ENCODE peak calls at places on chromosome 19, in five cellular contexts. V is H1, I is GM12878, P is HepG2, A is NT2/D1. J is an unnamed sample.

GRCh38 chr19:658916-659839 is 3.8 kb downstream of the RNF126 start:
- DNase-seq in V (no peak), I (no peak), P (no peak), A (no peak), J (no peak)

GRCh38 chr19:632228-633067 is 889 bp downstream of the POLRMT start:
- DNase-seq in V (peak), I (no peak), P (peak), A (no peak), J (peak)

GRCh38 chr19:14147797-14148605 is 11.6 kb upstream of the ASF1B start:
- DNase-seq in V (peak), I (no peak), P (peak), A (peak), J (peak)

GRCh38 chr19:41264581-41265375 is 606 bp downstream of the HNRNPUL1 start:
- DNase-seq in V (no peak), I (no peak), P (peak), A (no peak), J (peak)

GRCh38 chr19:1315470-1316166 is 29.9 kb downstream of the EFNA2 start:
- DNase-seq in V (peak), I (no peak), P (no peak), A (no peak), J (peak)

GRCh38 chr19:8530061-8530679 is 16.2 kb upstream of the ZNF414 start:
- DNase-seq in V (no peak), I (no peak), P (no peak), A (no peak), J (no peak)

GRCh38 chr19:15125232-15126067 is 18.2 kb downstream of the SYDE1 start:
- DNase-seq in V (peak), I (peak), P (peak), A (peak), J (peak)

GRCh38 chr19:50044922-50045321 is 19.1 kb downstream of the ZNF473 start:
- DNase-seq in V (no peak), I (no peak), P (no peak), A (no peak), J (no peak)

GRCh38 chr19:2761309-2761677 is 21.5 kb upstream of the SLC39A3 start:
- DNase-seq in V (no peak), I (no peak), P (no peak), A (no peak), J (no peak)
- TF ChIP-seq SUZ12 in V (no peak), I (no peak), P (no peak), A (no peak), J (no peak)

DNA sequence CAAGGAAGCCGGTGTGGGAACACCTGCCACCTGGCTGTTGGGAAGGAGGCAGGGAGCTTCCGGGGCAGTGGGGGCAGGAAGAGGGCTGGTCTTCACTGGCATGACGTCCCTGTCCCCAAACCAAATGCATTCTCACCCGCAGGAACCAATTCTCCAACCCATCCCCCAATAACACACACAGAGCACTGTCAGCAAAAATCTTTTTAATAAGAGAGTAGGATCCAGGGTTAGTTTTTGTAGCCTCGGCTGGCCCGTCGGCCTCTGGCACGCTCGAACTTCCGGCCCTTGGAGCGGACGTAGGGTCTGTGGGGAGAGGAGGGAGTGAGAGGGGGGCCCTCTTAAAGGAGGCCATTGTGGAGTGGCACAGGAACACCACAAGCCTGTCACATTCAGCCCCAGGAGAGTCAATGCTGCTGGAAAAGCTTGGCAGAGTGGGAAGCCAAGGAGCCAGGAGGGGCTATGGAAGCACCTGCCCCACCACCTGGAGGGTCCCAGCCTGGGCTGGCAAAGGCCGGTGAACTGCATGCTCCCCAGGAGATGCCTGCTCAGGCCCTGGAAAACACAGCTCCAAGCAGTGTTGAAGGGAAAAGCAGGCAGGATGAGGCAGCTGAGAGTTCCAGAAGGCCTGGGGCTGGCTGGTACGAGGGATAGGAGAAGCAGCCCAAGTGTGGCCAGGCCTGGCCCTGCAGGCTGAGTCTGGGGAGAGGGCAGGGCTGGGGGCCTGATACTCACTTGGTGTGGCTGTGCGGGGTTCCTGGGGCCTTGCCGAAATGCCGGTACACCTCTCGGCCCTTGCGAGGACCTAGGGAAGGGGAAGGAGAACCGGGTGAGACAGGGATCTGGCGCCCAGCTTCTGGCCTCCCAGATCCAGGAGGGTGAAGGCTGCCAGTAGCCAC is 517 bp upstream of the FAM83E start:
- DNase-seq in V (no peak), I (no peak), P (no peak), A (no peak), J (no peak)
- TF ChIP-seq SUZ12 in V (no peak), I (no peak), P (no peak), A (no peak), J (no peak)

GRCh38 chr19:56294557-56294956 is 20.1 kb downstream of the ZSCAN5A start:
- DNase-seq in V (no peak), I (no peak), P (no peak), A (no peak), J (no peak)
- TF ChIP-seq SUZ12 in V (no peak), I (no peak), P (no peak), A (no peak), J (no peak)

DNA sequence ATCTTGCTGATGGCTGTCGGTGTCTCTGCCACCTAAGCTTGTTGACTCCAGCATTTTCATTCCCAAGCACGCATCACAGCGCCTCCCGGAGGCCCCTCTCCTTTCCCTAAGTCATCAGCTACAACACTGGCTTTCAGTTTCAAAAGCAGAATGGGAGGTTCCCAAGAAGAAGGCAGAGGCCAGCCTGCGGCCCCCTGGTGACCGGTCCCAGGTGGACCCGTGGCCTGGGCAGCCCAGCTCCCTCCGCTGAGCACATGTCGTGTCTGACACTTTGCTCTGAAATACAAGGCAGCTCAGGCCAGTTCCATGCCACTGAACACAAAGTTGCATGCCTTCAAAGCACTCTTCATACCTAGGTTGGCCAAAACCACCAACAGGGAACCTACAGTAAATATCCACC is 8.5 kb downstream of the MLLT1 start:
- DNase-seq in V (no peak), I (no peak), P (no peak), A (no peak), J (peak)
- TF ChIP-seq SUZ12 in V (no peak), I (no peak), P (no peak), A (no peak), J (no peak)

GRCh38 chr19:18733196-18733647 is 49.7 kb downstream of the CRTC1 start:
- DNase-seq in V (no peak), I (no peak), P (peak), A (no peak), J (no peak)
- TF ChIP-seq SUZ12 in V (no peak), I (no peak), P (no peak), A (no peak), J (no peak)

J was measured in HEK293T.